ENCODE peak calls at places on chromosomes 4 and X, in nine cellular contexts. H is ascending aorta; R is effector memory CD4-positive, alpha-beta T cell; C is OCI-LY7; S is body of pancreas; Q is aorta; K is cardiac muscle cell; J is adrenal gland; X is right cardiac atrium. E is an unnamed sample.

GRCh38 chr4:121510260-121510942 is 129.6 kb upstream of the QRFPR start:
- DNase-seq in K (no peak), C (no peak), R (no peak), H (no peak), S (no peak), X (no peak), J (no peak), Q (no peak), E (no peak)

GRCh38 chr4:13260513-13260912 is 223.6 kb downstream of the RAB28 start:
- DNase-seq in H (no peak), Q (no peak), K (no peak), C (no peak), J (no peak), R (no peak), S (no peak), X (no peak), E (no peak)

GRCh38 chrX:78064152-78064551 is 39.9 kb upstream of the PGK1 start:
- DNase-seq in K (no peak), S (no peak), C (no peak), X (no peak), R (no peak), H (no peak), Q (no peak), J (no peak), E (no peak)

GRCh38 chr4:25180524-25181131 is 20.4 kb upstream of the SEPSECS start:
- DNase-seq in X (no peak), S (peak; percentile 33), R (peak; percentile 7), C (peak; percentile 80), H (no peak), J (peak; percentile 51), K (peak; percentile 76), Q (no peak), E (peak; percentile 40)

GRCh38 chrX:146278381-146278780 is 460.8 kb downstream of the SLITRK2 start:
- DNase-seq in S (no peak), R (no peak), X (no peak), J (peak; percentile 47), Q (no peak), C (no peak), H (no peak), K (peak; percentile 23), E (no peak)

GRCh38 chr4:113881256-113881655 is 98.2 kb downstream of the ARSJ start:
- DNase-seq in K (no peak), S (no peak), Q (no peak), C (no peak), J (no peak), H (no peak), X (no peak), R (no peak), E (no peak)

GRCh38 chr4:52877006-52877405 is 14.9 kb downstream of the RASL11B start:
- DNase-seq in S (no peak), R (no peak), J (no peak), H (no peak), C (no peak), K (no peak), X (peak; percentile 36), Q (no peak), E (no peak)

GRCh38 chr4:16995451-16995850 is 97.0 kb upstream of the LDB2 start:
- DNase-seq in H (no peak), K (peak; percentile 9), J (no peak), Q (no peak), X (no peak), C (no peak), R (no peak), S (no peak), E (no peak)

GRCh38 chr4:948101-948935 is 16.1 kb downstream of the TMEM175 start:
- DNase-seq in X (peak; percentile 50), R (no peak), S (peak; percentile 49), K (no peak), C (no peak), J (peak; percentile 85), H (no peak), Q (peak; percentile 24), E (no peak)

GRCh38 chr4:137707626-137708025 is 175.3 kb upstream of the PCDH18 start:
- DNase-seq in K (no peak), Q (no peak), C (no peak), R (no peak), J (no peak), X (no peak), H (no peak), S (no peak), E (no peak)

GRCh38 chr4:148962539-148963290 is 520.5 kb upstream of the NR3C2 start:
- DNase-seq in H (no peak), Q (no peak), X (no peak), J (no peak), C (no peak), K (no peak), S (no peak), R (no peak), E (no peak)

GRCh38 chr4:41432889-41433288 is 105.1 kb upstream of the LIMCH1 start:
- DNase-seq in S (no peak), J (no peak), X (no peak), K (no peak), Q (no peak), C (no peak), R (no peak), H (no peak), E (no peak)

GRCh38 chrX:51461053-51462050 is 35.0 kb downstream of the NUDT11 start:
- DNase-seq in H (no peak), C (peak; percentile 47), K (peak; percentile 46), X (no peak), J (peak; percentile 21), Q (no peak), R (peak; percentile 5), S (no peak), E (no peak)

GRCh38 chr4:44916406-44916805 is 190.1 kb upstream of the GNPDA2 start:
- DNase-seq in J (no peak), X (no peak), R (no peak), Q (no peak), K (no peak), C (no peak), H (no peak), S (no peak), E (no peak)

GRCh38 chr4:1213336-1213995 is 35.5 kb downstream of the CTBP1 start:
- DNase-seq in K (no peak), Q (no peak), J (no peak), X (peak; percentile 49), S (no peak), C (no peak), H (no peak), R (no peak), E (no peak)

DNA sequence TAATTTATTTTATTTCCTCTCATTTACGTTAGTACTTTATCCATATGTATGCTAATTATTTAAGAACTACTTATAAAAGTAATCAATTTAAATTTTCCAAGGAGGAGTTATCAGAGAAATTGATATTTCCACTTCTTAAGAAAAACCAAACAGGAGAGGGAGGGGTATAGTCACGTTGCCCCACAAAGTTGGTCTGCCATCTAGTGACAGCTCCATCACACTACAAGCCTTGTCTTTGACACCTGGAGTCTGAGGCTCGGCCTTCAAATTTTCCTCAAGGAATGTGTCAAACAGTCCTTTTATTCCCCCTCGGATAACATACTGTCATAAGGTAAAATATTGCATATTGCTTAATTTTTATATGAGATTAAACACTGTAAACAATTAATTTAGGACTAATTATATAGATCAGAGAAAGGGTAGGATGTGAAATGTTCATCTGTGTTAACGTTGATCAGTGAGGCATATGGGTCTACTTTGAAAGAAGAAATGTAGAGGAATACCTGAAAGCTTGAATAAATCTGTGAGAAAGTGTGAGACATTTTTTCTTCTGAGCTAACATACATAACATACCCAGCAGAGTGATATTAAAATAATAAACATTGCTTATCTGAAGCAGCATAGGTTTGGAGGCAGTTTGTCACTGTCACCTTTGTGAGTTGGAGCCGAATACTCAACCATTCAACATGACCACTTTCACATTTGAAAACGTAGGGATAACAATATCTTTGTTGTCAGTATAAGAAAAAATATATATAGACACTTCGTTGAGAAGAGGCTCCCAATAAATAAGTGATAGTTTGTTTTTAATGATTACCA is 114.4 kb downstream of the GLRA3 start:
- DNase-seq in S (peak; percentile 29), J (peak; percentile 46), C (peak; percentile 56), X (no peak), K (peak; percentile 53), Q (no peak), H (no peak), R (peak; percentile 6), E (no peak)
- H3K4me1 ChIP-seq in S (no peaks in the 10 kb centered on the region), J (no peaks in the 10 kb centered on the region), C (no peaks in the 10 kb centered on the region), X (no peaks in the 10 kb centered on the region), K (no peaks in the 10 kb centered on the region), Q (no peaks in the 10 kb centered on the region), H (no peaks in the 10 kb centered on the region), R (no peaks in the 10 kb centered on the region), E (no peaks in the 10 kb centered on the region)

DNA sequence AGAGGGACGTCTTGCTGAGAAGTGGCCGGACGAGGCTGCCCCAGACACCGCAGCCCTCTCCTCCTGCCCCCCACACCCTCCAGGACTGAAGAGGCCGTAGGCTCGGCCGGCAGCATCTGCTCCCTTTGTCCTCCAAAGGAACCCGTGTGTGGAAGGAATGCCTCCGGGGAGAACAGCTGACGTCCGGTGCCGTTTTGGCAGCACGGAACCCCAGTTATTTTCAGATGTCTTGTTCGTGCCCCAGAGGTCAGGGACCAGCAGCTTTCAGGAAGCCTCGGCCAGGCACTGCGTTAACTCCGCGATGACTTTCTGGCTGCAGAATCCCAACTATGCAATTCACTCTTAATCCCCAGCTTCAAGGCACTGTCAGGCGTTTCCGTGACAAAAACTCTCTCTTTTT is 10.9 kb upstream of the PPP2R3B start:
- DNase-seq in K (peak; percentile 28), C (no peak), S (no peak), Q (no peak), X (peak; percentile 68), J (peak; percentile 37), R (no peak), H (no peak), E (no peak)
- H3K27ac ChIP-seq in K (peak overlapping the region; percentile 57), C (no peak overlapping the region), S (no peak overlapping the region), Q (no peak overlapping the region), X (no peak overlapping the region), J (no peak overlapping the region), R (no peak overlapping the region), H (no peak overlapping the region), E (no peak overlapping the region)

DNA sequence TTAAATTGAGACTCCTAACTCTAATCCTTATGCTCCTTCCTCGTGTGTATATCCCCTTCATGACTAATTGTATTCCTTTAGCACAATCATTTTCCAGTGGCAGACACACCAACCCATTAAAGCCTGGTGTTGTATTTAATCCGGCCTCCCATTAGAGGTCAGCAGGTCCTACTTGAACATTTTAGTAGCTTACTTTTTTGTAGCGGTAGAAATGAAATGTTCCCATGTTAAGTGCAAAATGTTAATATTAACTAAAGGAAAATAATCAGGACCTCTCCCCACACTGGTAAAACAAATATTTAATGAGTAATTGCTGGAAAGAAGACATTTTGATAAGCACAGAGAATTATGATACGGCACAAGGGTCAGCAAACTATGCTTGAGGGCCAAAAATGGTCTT is 3.4 kb downstream of the RAB33B start:
- DNase-seq in X (no peak), J (no peak), S (no peak), H (no peak), K (no peak), R (no peak), Q (no peak), C (no peak), E (no peak)
- H3K4me1 ChIP-seq in X (no peaks in the 10 kb centered on the region), J (peaks cover 23% of the 10 kb centered on the region), S (peaks cover 53% of the 10 kb centered on the region), H (peaks cover 7% of the 10 kb centered on the region), K (peaks cover 10% of the 10 kb centered on the region), R (peaks cover 13% of the 10 kb centered on the region), Q (no peaks in the 10 kb centered on the region), C (peaks cover 34% of the 10 kb centered on the region), E (peaks cover 33% of the 10 kb centered on the region)

DNA sequence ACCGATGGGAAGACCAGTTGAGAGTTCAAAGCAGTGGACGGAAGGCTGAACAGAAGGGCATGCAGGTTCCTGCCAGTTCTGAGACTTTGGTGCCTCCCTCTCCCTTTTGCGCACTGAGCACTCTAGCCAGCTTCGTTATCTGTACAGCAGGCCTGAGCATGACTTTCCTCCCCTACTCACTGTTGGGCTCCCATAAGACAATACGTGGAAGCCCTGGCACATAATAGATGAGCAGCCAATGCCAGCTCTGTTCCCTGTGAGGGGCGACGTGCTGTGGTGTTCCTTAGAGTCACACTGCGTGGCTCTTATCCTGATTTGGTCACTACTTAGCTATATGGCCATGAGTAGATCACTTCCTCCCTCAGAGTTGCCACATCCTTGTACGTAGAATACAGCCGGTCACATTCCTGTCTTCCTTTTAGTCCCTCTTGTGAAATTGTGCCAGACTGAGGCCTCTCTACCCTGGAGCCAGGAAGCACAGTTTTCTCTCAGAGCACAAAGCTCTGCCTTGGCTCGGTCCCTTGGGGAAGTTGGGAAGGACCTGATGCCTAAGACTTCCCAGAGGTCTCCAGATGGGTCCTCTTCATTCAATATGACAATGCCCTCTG is 160.4 kb upstream of the MAMLD1 start:
- DNase-seq in C (no peak), J (peak; percentile 42), R (no peak), S (no peak), Q (no peak), X (no peak), H (no peak), K (no peak), E (no peak)
- H3K27ac ChIP-seq in C (no peak overlapping the region), J (no peak overlapping the region), R (no peak overlapping the region), S (no peak overlapping the region), Q (no peak overlapping the region), X (no peak overlapping the region), H (no peak overlapping the region), K (no peak overlapping the region), E (no peak overlapping the region)

E was measured in CD8-positive, alpha-beta T cell.